ENCODE peak calls at places on chromosomes 5 and 9, in six cellular contexts. One of them, this sample, is unnamed.

GRCh38 chr9:92397853-92398252 is 6.5 kb downstream of the OGN start:
- DNase-seq in esophagus squamous epithelium: no peak
- DNase-seq in GM12865: no peak
- DNase-seq in HFF-Myc: no peak
- DNase-seq in hepatocyte: no peak
- DNase-seq in AG10803: no peak
- DNase-seq in this sample: no peak

GRCh38 chr5:152556779-152557178 is 151.7 kb upstream of the NMUR2 start:
- DNase-seq in hepatocyte: no peak
- DNase-seq in AG10803: no peak
- DNase-seq in esophagus squamous epithelium: no peak
- DNase-seq in GM12865: no peak
- DNase-seq in HFF-Myc: no peak
- DNase-seq in this sample: no peak

GRCh38 chr5:156402387-156402921 is 75.5 kb downstream of the SGCD start:
- DNase-seq in HFF-Myc: no peak
- DNase-seq in esophagus squamous epithelium: peak
- DNase-seq in AG10803: no peak
- DNase-seq in GM12865: peak
- DNase-seq in hepatocyte: no peak
- DNase-seq in this sample: peak

GRCh38 chr9:92715488-92716231 is 45.7 kb upstream of the IPPK start:
- DNase-seq in GM12865: no peak
- DNase-seq in HFF-Myc: no peak
- DNase-seq in hepatocyte: no peak
- DNase-seq in AG10803: peak
- DNase-seq in esophagus squamous epithelium: no peak
- DNase-seq in this sample: no peak

GRCh38 chr5:61394793-61395192 is 62.7 kb downstream of the ZSWIM6 start:
- DNase-seq in HFF-Myc: no peak
- DNase-seq in GM12865: no peak
- DNase-seq in AG10803: no peak
- DNase-seq in hepatocyte: no peak
- DNase-seq in esophagus squamous epithelium: no peak
- DNase-seq in this sample: no peak

GRCh38 chr5:15290953-15291352 is 209.0 kb upstream of the FBXL7 start:
- DNase-seq in AG10803: no peak
- DNase-seq in hepatocyte: no peak
- DNase-seq in HFF-Myc: no peak
- DNase-seq in GM12865: no peak
- DNase-seq in esophagus squamous epithelium: no peak
- DNase-seq in this sample: no peak

GRCh38 chr5:36158144-36158543 is 6.2 kb downstream of the SKP2 start:
- DNase-seq in AG10803: peak
- DNase-seq in HFF-Myc: no peak
- DNase-seq in GM12865: no peak
- DNase-seq in hepatocyte: no peak
- DNase-seq in esophagus squamous epithelium: no peak
- DNase-seq in this sample: no peak

GRCh38 chr5:55031492-55031891 is 7.4 kb downstream of the GZMK start:
- DNase-seq in HFF-Myc: no peak
- DNase-seq in GM12865: no peak
- DNase-seq in AG10803: no peak
- DNase-seq in esophagus squamous epithelium: no peak
- DNase-seq in hepatocyte: no peak
- DNase-seq in this sample: no peak

GRCh38 chr5:39517800-39518199 is 93.0 kb upstream of the DAB2 start:
- DNase-seq in GM12865: no peak
- DNase-seq in AG10803: peak
- DNase-seq in esophagus squamous epithelium: no peak
- DNase-seq in hepatocyte: no peak
- DNase-seq in HFF-Myc: peak
- DNase-seq in this sample: no peak

GRCh38 chr5:150206780-150207115 is 16.9 kb downstream of the SLC6A7 start:
- DNase-seq in AG10803: no peak
- DNase-seq in HFF-Myc: no peak
- DNase-seq in esophagus squamous epithelium: no peak
- DNase-seq in hepatocyte: no peak
- DNase-seq in GM12865: no peak
- DNase-seq in this sample: no peak

GRCh38 chr5:80921026-80921425 is 39.1 kb upstream of the RASGRF2 start:
- DNase-seq in hepatocyte: no peak
- DNase-seq in AG10803: no peak
- DNase-seq in HFF-Myc: no peak
- DNase-seq in esophagus squamous epithelium: no peak
- DNase-seq in GM12865: no peak
- DNase-seq in this sample: no peak

GRCh38 chr9:6525326-6526040 is 112.5 kb downstream of the UHRF2 start:
- DNase-seq in GM12865: no peak
- DNase-seq in AG10803: peak
- DNase-seq in hepatocyte: no peak
- DNase-seq in esophagus squamous epithelium: no peak
- DNase-seq in HFF-Myc: no peak
- DNase-seq in this sample: no peak

GRCh38 chr9:98453589-98454311 is 198.3 kb upstream of the TBC1D2 start:
- DNase-seq in GM12865: no peak
- DNase-seq in AG10803: peak
- DNase-seq in esophagus squamous epithelium: no peak
- DNase-seq in HFF-Myc: no peak
- DNase-seq in hepatocyte: no peak
- DNase-seq in this sample: no peak

GRCh38 chr5:100872409-100873190 is 30.5 kb downstream of the ST8SIA4 start:
- DNase-seq in GM12865: peak
- DNase-seq in AG10803: no peak
- DNase-seq in hepatocyte: no peak
- DNase-seq in esophagus squamous epithelium: no peak
- DNase-seq in HFF-Myc: no peak
- DNase-seq in this sample: no peak

GRCh38 chr5:142376001-142376400 is 51.2 kb upstream of the SPRY4 start:
- DNase-seq in GM12865: no peak
- DNase-seq in HFF-Myc: no peak
- DNase-seq in hepatocyte: no peak
- DNase-seq in esophagus squamous epithelium: no peak
- DNase-seq in AG10803: no peak
- DNase-seq in this sample: no peak

GRCh38 chr5:137022043-137022442 is 477.1 kb downstream of the SPOCK1 start:
- DNase-seq in HFF-Myc: no peak
- DNase-seq in esophagus squamous epithelium: no peak
- DNase-seq in AG10803: peak
- DNase-seq in hepatocyte: no peak
- DNase-seq in GM12865: no peak
- DNase-seq in this sample: no peak

GRCh38 chr5:157197088-157197487 is 16.4 kb downstream of the ITK start:
- DNase-seq in hepatocyte: no peak
- DNase-seq in GM12865: no peak
- DNase-seq in HFF-Myc: no peak
- DNase-seq in esophagus squamous epithelium: no peak
- DNase-seq in AG10803: no peak
- DNase-seq in this sample: no peak

GRCh38 chr9:128149001-128149701 is at the start of gene LCN2:
- DNase-seq in esophagus squamous epithelium: no peak
- DNase-seq in AG10803: no peak
- DNase-seq in HFF-Myc: no peak
- DNase-seq in GM12865: no peak
- DNase-seq in hepatocyte: no peak
- DNase-seq in this sample: no peak

GRCh38 chr9:116151199-116151598 is 2.4 kb upstream of the PAPPA start:
- DNase-seq in esophagus squamous epithelium: no peak
- DNase-seq in AG10803: no peak
- DNase-seq in GM12865: no peak
- DNase-seq in hepatocyte: no peak
- DNase-seq in HFF-Myc: no peak
- DNase-seq in this sample: no peak

GRCh38 chr5:139842321-139842720 is 46.7 kb downstream of the PSD2 start:
- DNase-seq in AG10803: no peak
- DNase-seq in GM12865: no peak
- DNase-seq in esophagus squamous epithelium: no peak
- DNase-seq in HFF-Myc: no peak
- DNase-seq in hepatocyte: no peak
- DNase-seq in this sample: no peak

GRCh38 chr9:22457448-22457847 is 10.8 kb downstream of the DMRTA1 start:
- DNase-seq in HFF-Myc: no peak
- DNase-seq in AG10803: no peak
- DNase-seq in hepatocyte: no peak
- DNase-seq in esophagus squamous epithelium: no peak
- DNase-seq in GM12865: no peak
- DNase-seq in this sample: no peak

GRCh38 chr9:3329361-3329760 is 196.4 kb downstream of the RFX3 start:
- DNase-seq in hepatocyte: no peak
- DNase-seq in HFF-Myc: no peak
- DNase-seq in GM12865: no peak
- DNase-seq in AG10803: peak
- DNase-seq in esophagus squamous epithelium: no peak
- DNase-seq in this sample: no peak

GRCh38 chr5:149200355-149200754 is 59.1 kb downstream of the ABLIM3 start:
- DNase-seq in GM12865: no peak
- DNase-seq in AG10803: no peak
- DNase-seq in hepatocyte: no peak
- DNase-seq in esophagus squamous epithelium: no peak
- DNase-seq in HFF-Myc: no peak
- DNase-seq in this sample: no peak

GRCh38 chr5:141356950-141357349 is 2.1 kb downstream of the PCDHGA4 start:
- DNase-seq in HFF-Myc: no peak
- DNase-seq in AG10803: no peak
- DNase-seq in GM12865: no peak
- DNase-seq in hepatocyte: no peak
- DNase-seq in esophagus squamous epithelium: no peak
- DNase-seq in this sample: no peak

GRCh38 chr5:164341056-164341619 is 835.7 kb downstream of the MAT2B start:
- DNase-seq in esophagus squamous epithelium: no peak
- DNase-seq in hepatocyte: no peak
- DNase-seq in HFF-Myc: no peak
- DNase-seq in GM12865: no peak
- DNase-seq in AG10803: no peak
- DNase-seq in this sample: no peak

GRCh38 chr5:102554728-102555127 is 55.9 kb upstream of the SLCO6A1 start:
- DNase-seq in AG10803: no peak
- DNase-seq in hepatocyte: no peak
- DNase-seq in esophagus squamous epithelium: no peak
- DNase-seq in GM12865: peak
- DNase-seq in HFF-Myc: no peak
- DNase-seq in this sample: no peak

GRCh38 chr5:124744170-124744911 is 2.1 kb downstream of the ZNF608 start:
- DNase-seq in GM12865: peak
- DNase-seq in esophagus squamous epithelium: no peak
- DNase-seq in HFF-Myc: no peak
- DNase-seq in hepatocyte: peak
- DNase-seq in AG10803: no peak
- DNase-seq in this sample: no peak

GRCh38 chr5:125868035-125868434 is 555.2 kb upstream of the GRAMD2B start:
- DNase-seq in GM12865: no peak
- DNase-seq in HFF-Myc: no peak
- DNase-seq in hepatocyte: no peak
- DNase-seq in AG10803: no peak
- DNase-seq in esophagus squamous epithelium: no peak
- DNase-seq in this sample: no peak

DNA sequence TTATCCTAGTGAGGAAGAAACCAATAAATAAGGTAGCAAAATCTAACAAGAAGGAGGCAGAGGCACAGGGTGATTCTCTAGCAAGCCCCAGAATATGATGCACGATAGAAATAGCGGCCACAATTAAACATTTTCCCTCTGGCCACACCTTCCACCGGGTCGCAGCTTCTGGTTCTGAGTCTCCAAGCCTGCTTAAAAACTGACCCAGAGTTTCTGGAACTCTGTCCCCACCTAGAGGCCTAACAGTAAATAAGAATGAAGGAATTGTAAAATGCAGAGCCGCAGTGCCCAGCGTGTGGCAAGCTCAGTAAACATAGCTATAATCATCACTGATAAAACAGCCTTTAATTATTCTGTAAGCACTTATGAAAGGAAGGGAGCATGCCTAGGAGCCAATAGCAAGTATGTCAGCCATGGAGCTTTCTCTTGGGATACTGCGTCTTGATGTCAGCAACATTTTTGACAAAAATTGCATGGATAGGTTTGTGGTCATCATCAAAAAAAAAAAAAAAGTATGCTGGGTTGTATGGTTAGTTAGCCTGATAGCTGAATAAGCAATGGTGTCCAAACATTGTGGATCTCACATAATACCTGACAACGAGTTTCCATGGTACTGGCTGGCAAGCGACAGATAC is 465.5 kb downstream of the DNAH5 start:
- DNase-seq in hepatocyte: peak
- DNase-seq in HFF-Myc: peak
- DNase-seq in AG10803: peak
- DNase-seq in GM12865: peak
- DNase-seq in esophagus squamous epithelium: no peak
- DNase-seq in this sample: peak
- TF ChIP-seq CTCF in hepatocyte: peak
- TF ChIP-seq CTCF in HFF-Myc: peak
- TF ChIP-seq CTCF in AG10803: peak
- TF ChIP-seq CTCF in GM12865: peak
- TF ChIP-seq CTCF in esophagus squamous epithelium: peak
- TF ChIP-seq CTCF in this sample: peak

DNA sequence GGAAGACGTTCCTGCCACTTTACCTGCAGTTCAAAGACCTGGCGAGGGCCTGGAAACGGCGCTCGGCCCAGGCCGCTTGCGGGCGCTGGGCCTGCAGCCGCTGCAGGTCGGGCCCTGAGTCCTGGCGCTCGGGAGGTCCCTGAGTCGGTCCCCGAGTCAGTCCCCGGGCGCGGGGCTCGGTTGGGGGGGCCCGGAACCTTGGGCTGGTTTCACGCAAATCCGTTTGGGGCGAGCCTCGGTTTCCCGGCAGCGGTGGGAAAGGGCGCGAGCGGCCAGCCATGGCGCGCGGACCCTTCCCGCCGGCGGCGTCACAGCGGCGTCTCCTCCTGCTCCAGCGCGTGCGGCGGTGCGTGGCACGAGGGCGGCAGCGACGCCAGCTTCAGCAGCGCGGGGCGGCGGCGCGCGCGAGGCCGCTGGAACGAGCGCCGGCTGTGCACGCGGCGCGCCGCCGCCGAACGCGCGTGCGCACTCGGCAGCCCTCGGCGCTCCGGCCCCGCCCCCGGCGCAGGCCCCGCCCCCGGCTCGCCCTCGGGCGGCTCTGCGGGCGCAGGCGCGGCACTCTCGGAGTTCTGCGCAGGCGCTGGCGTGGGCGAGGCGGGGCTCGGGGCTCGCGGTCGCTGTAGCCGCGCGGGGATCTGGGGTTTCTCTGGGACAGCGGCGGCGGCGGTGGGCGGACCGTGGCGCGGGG is 29.8 kb downstream of the EXOC3 start:
- DNase-seq in HFF-Myc: peak
- DNase-seq in GM12865: peak
- DNase-seq in hepatocyte: peak
- DNase-seq in esophagus squamous epithelium: peak
- DNase-seq in AG10803: peak
- DNase-seq in this sample: peak
- TF ChIP-seq CTCF in HFF-Myc: no peak
- TF ChIP-seq CTCF in GM12865: no peak
- TF ChIP-seq CTCF in hepatocyte: no peak
- TF ChIP-seq CTCF in esophagus squamous epithelium: no peak
- TF ChIP-seq CTCF in AG10803: no peak
- TF ChIP-seq CTCF in this sample: no peak

GRCh38 chr5:43039468-43040286 is 442 bp downstream of the ANXA2R start:
- DNase-seq in HFF-Myc: no peak
- DNase-seq in hepatocyte: peak
- DNase-seq in GM12865: peak
- DNase-seq in esophagus squamous epithelium: no peak
- DNase-seq in AG10803: peak
- DNase-seq in this sample: no peak
- TF ChIP-seq CTCF in HFF-Myc: no peak
- TF ChIP-seq CTCF in hepatocyte: peak
- TF ChIP-seq CTCF in GM12865: peak
- TF ChIP-seq CTCF in esophagus squamous epithelium: no peak
- TF ChIP-seq CTCF in AG10803: peak
- TF ChIP-seq CTCF in this sample: peak

GRCh38 chr9:95691435-95691834 is 174.7 kb upstream of the PTCH1 start:
- DNase-seq in GM12865: no peak
- DNase-seq in AG10803: no peak
- DNase-seq in hepatocyte: no peak
- DNase-seq in HFF-Myc: no peak
- DNase-seq in esophagus squamous epithelium: no peak
- DNase-seq in this sample: no peak
- TF ChIP-seq CTCF in GM12865: no peak
- TF ChIP-seq CTCF in AG10803: no peak
- TF ChIP-seq CTCF in hepatocyte: no peak
- TF ChIP-seq CTCF in HFF-Myc: no peak
- TF ChIP-seq CTCF in esophagus squamous epithelium: no peak
- TF ChIP-seq CTCF in this sample: no peak